ENCODE peak calls at places on chromosome 16, in eight cellular contexts. B is HFFc6, L is A549, N is K562, C is cardiac muscle cell, Q is heart left ventricle, E is ovary, M is astrocyte of the spinal cord. D is an unnamed sample.

GRCh38 chr16:50103764-50104163 is 38.0 kb downstream of the HEATR3 start:
- DNase-seq in B (peak), L (no peak), N (no peak), C (peak), Q (no peak), E (no peak), M (no peak), D (no peak)

GRCh38 chr16:57534881-57535658 is 1.3 kb downstream of the CCDC102A start:
- DNase-seq in B (no peak), L (no peak), N (no peak), C (no peak), Q (no peak), E (peak), M (no peak), D (peak)

GRCh38 chr16:56357291-56357764 is 68.0 kb downstream of the AMFR start:
- DNase-seq in B (peak), L (no peak), N (no peak), C (peak), Q (no peak), E (no peak), M (no peak), D (peak)

GRCh38 chr16:50697881-50698767 is 4.7 kb downstream of the NOD2 start:
- DNase-seq in B (peak), L (no peak), N (no peak), C (peak), Q (peak), E (no peak), M (peak), D (no peak)

GRCh38 chr16:90032664-90033346 is 13.5 kb upstream of the DBNDD1 start:
- DNase-seq in B (peak), L (no peak), N (no peak), C (peak), Q (no peak), E (no peak), M (peak), D (no peak)

GRCh38 chr16:56202036-56202435 is 10.7 kb downstream of the GNAO1 start:
- DNase-seq in B (no peak), L (no peak), N (no peak), C (no peak), Q (no peak), E (no peak), M (no peak), D (no peak)

GRCh38 chr16:75433732-75434413 is 570 bp upstream of the CFDP1 start:
- DNase-seq in B (peak), L (peak), N (peak), C (peak), Q (peak), E (peak), M (peak), D (peak)

GRCh38 chr16:3023415-3023668 is 400 bp downstream of the HCFC1R1 start:
- DNase-seq in B (peak), L (peak), N (peak), C (peak), Q (peak), E (no peak), M (no peak), D (peak)

GRCh38 chr16:670485-671352 is 2.8 kb downstream of the RHOT2 start:
- DNase-seq in B (no peak), L (no peak), N (no peak), C (no peak), Q (no peak), E (no peak), M (no peak), D (no peak)

GRCh38 chr16:5761592-5761991 is 664.0 kb upstream of the EEF2KMT start:
- DNase-seq in B (no peak), L (no peak), N (no peak), C (no peak), Q (no peak), E (no peak), M (no peak), D (no peak)

GRCh38 chr16:5751216-5751615 is 653.6 kb upstream of the EEF2KMT start:
- DNase-seq in B (no peak), L (no peak), N (no peak), C (no peak), Q (no peak), E (no peak), M (no peak), D (no peak)

GRCh38 chr16:5756969-5757368 is 659.4 kb upstream of the EEF2KMT start:
- DNase-seq in B (no peak), L (no peak), N (no peak), C (no peak), Q (no peak), E (no peak), M (no peak), D (no peak)
- TF ChIP-seq CTCF in B (no peak), L (no peak), N (no peak), C (no peak), Q (no peak), E (no peak), M (no peak), D (no peak)

GRCh38 chr16:19384656-19385055 is 33.0 kb upstream of the TMC5 start:
- DNase-seq in B (no peak), L (no peak), N (no peak), C (no peak), Q (no peak), E (no peak), M (no peak), D (no peak)

GRCh38 chr16:19393226-19394074 is 24.2 kb upstream of the TMC5 start:
- DNase-seq in B (peak), L (no peak), N (peak), C (peak), Q (no peak), E (no peak), M (peak), D (no peak)

GRCh38 chr16:19386555-19386954 is 31.1 kb upstream of the TMC5 start:
- DNase-seq in B (no peak), L (no peak), N (no peak), C (no peak), Q (no peak), E (no peak), M (no peak), D (no peak)

GRCh38 chr16:19392352-19392751 is 25.3 kb upstream of the TMC5 start:
- DNase-seq in B (no peak), L (no peak), N (no peak), C (no peak), Q (no peak), E (no peak), M (no peak), D (no peak)

DNA sequence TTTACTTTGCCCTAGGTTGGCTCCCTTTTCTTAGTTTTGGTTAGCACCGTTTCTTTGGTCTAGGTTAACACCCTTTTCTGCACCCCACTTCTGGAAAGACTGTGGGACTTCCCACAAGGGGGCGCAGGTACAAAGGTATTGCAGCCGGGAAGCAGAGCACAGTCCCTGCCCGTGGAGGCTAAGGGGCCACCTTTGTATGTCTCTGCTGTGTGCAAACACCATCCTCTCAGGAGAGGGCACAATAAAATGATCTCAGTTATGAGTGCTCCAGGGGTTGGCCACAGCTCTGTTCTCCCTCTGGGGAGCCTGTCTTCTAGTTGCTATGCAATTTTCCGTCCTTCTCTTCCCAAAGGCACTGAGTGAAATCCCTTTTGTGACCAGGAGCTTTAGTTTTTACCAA is 28.4 kb upstream of the TMC5 start:
- DNase-seq in B (peak), L (peak), N (peak), C (peak), Q (no peak), E (no peak), M (no peak), D (no peak)
- TF ChIP-seq CTCF in B (peak), L (peak), N (peak), C (peak), Q (peak), E (no peak), M (peak), D (peak)

GRCh38 chr16:67666538-67667433 is at the start of the genes C16orf86 and ENKD1:
- DNase-seq in B (peak), L (peak), N (peak), C (peak), Q (peak), E (peak), M (peak), D (peak)
- TF ChIP-seq CTCF in B (no peak), L (no peak), N (no peak), C (no peak), Q (no peak), E (no peak), M (no peak), D (no peak)

DNA sequence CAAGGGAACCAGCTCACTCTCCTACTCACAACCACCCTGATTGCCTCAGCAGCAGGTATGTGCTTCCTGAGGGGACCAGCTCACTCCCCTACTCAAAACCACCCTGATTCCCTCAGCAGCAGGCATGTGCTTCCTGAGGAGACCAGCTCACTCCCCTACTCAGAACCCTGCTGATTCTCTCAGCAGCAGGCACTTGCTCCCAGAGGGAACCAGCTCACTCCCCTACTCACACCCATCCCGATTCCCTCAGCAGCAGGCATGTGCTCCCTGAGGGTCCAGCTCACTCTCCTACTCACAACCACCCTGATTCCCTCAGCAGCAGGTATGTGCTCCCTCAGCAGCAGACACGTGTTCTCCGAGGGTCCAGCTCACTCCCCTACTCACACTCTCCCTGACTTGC is 26.1 kb upstream of the COG7 start:
- DNase-seq in B (no peak), L (no peak), N (no peak), C (no peak), Q (no peak), E (no peak), M (no peak), D (no peak)
- TF ChIP-seq CTCF in B (no peak), L (no peak), N (no peak), C (no peak), Q (no peak), E (no peak), M (no peak), D (no peak)

D was measured in osteocyte.